ENCODE peak calls at places on chromosomes 3 and 15, in five cellular contexts. E is H1, G is K562, S is HepG2, F is GM12878. W is an unnamed sample.

GRCh38 chr3:138875754-138876664 is 41.3 kb upstream of the PIK3CB start:
- DNase-seq in E (no peak), G (peak), S (no peak), F (no peak), W (no peak)

GRCh38 chr3:68306571-68306970 is 625.8 kb downstream of the TAFA4 start:
- DNase-seq in E (peak), G (peak), S (peak), F (no peak), W (peak)

GRCh38 chr15:58232273-58233065 is 94.3 kb downstream of the AQP9 start:
- DNase-seq in E (no peak), G (no peak), S (no peak), F (no peak), W (no peak)

GRCh38 chr15:76988874-76989780 is 5.8 kb upstream of the PSTPIP1 start:
- DNase-seq in E (no peak), G (no peak), S (no peak), F (no peak), W (peak)

GRCh38 chr3:106570426-106570825 is 701.6 kb upstream of the CBLB start:
- DNase-seq in E (no peak), G (no peak), S (no peak), F (no peak), W (no peak)

GRCh38 chr3:53808496-53808895 is 37.7 kb downstream of the CHDH start:
- DNase-seq in E (no peak), G (no peak), S (no peak), F (no peak), W (no peak)

GRCh38 chr3:122962149-122962548 is 65.4 kb downstream of the SEMA5B start:
- DNase-seq in E (no peak), G (no peak), S (no peak), F (no peak), W (no peak)

GRCh38 chr3:188006726-188007393 is 147.1 kb upstream of the LPP start:
- DNase-seq in E (no peak), G (no peak), S (no peak), F (no peak), W (no peak)

GRCh38 chr3:128480717-128481437 is 12.1 kb downstream of the GATA2 start:
- DNase-seq in E (no peak), G (no peak), S (no peak), F (no peak), W (no peak)
- TF ChIP-seq ATF2 in E (no peak), G (no peak), S (no peak), F (no peak), W (no peak)

DNA sequence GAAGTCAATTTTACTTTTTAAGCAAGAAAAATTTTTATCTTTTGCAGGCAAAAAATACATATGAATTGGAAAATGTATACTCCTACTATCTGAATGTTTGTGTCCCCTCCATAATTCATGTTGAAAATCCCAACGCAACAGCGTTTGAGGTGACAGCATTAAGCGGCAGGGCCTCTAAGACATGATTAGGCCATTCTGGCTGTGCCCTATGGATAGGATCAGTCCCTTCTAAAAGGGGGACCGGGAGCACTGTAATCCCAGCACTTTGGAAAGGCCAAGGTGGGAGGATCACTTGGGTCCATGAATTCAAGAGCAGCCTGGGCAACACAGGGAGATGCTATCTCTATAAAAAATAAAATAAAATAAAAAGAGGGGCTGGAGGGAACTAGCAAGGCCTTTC is 435.7 kb downstream of the SHQ1 start:
- DNase-seq in E (no peak), G (no peak), S (no peak), F (no peak), W (no peak)
- TF ChIP-seq ATF2 in E (no peak), G (no peak), S (no peak), F (no peak), W (no peak)

GRCh38 chr15:44738340-44738984 is 2.1 kb downstream of the TRIM69 start:
- DNase-seq in E (no peak), G (peak), S (peak), F (no peak), W (no peak)
- TF ChIP-seq ATF2 in E (no peak), G (no peak), S (no peak), F (no peak), W (no peak)

GRCh38 chr15:43901485-43901884 is 74.7 kb downstream of the WDR76 start:
- DNase-seq in E (no peak), G (no peak), S (no peak), F (no peak), W (no peak)

GRCh38 chr15:43900964-43901363 is 74.2 kb downstream of the WDR76 start:
- DNase-seq in E (no peak), G (no peak), S (no peak), F (no peak), W (no peak)

GRCh38 chr15:43899928-43900327 is 73.1 kb downstream of the WDR76 start:
- DNase-seq in E (no peak), G (peak), S (no peak), F (no peak), W (no peak)

GRCh38 chr15:43905755-43906154 is 79.0 kb downstream of the WDR76 start:
- DNase-seq in E (no peak), G (no peak), S (no peak), F (no peak), W (no peak)

GRCh38 chr15:43903864-43904290 is 77.1 kb downstream of the WDR76 start:
- DNase-seq in E (peak), G (peak), S (peak), F (peak), W (peak)
- TF ChIP-seq ATF2 in E (no peak), G (no peak), S (no peak), F (no peak), W (no peak)

DNA sequence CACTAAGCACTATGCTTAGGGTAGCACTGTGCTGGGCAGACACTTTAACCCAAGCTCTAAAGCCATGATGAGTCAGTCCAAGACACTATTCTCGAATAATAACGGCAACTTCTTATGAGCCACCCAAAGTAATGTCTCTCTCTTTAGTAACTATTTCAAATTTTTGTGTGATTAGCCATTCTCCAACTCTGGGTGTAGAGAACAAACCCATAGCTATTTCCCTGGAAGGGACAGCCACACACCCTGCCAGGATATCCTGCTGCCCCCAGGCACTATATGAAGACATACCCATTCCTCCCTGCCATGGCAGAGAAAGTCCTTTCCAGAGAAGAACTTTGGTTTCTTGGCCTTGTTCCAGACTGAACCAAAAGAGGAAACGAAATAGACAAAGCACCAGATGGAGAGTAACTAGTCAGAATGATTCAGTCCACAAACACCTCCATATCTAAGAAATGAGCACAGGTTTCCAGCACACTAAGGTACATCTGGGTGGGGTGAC is 384.8 kb upstream of the THBS1 start:
- DNase-seq in E (no peak), G (no peak), S (no peak), F (no peak), W (no peak)
- TF ChIP-seq ATF2 in E (no peak), G (no peak), S (no peak), F (no peak), W (no peak)

GRCh38 chr3:13518516-13519351 is 30.2 kb upstream of the FBLN2 start:
- DNase-seq in E (no peak), G (no peak), S (no peak), F (no peak), W (no peak)
- TF ChIP-seq ATF2 in E (no peak), G (no peak), S (no peak), F (no peak), W (no peak)

GRCh38 chr3:149471991-149472390 is 2.5 kb upstream of the TM4SF4 start:
- DNase-seq in E (no peak), G (no peak), S (no peak), F (no peak), W (no peak)

GRCh38 chr3:149472393-149472792 is 2.1 kb upstream of the TM4SF4 start:
- DNase-seq in E (no peak), G (no peak), S (no peak), F (no peak), W (no peak)

GRCh38 chr3:149475451-149476060 is 1.1 kb downstream of the TM4SF4 start:
- DNase-seq in E (no peak), G (no peak), S (no peak), F (no peak), W (no peak)

GRCh38 chr3:149473991-149474819 is at the start of gene TM4SF4:
- DNase-seq in E (no peak), G (no peak), S (peak), F (no peak), W (no peak)

DNA sequence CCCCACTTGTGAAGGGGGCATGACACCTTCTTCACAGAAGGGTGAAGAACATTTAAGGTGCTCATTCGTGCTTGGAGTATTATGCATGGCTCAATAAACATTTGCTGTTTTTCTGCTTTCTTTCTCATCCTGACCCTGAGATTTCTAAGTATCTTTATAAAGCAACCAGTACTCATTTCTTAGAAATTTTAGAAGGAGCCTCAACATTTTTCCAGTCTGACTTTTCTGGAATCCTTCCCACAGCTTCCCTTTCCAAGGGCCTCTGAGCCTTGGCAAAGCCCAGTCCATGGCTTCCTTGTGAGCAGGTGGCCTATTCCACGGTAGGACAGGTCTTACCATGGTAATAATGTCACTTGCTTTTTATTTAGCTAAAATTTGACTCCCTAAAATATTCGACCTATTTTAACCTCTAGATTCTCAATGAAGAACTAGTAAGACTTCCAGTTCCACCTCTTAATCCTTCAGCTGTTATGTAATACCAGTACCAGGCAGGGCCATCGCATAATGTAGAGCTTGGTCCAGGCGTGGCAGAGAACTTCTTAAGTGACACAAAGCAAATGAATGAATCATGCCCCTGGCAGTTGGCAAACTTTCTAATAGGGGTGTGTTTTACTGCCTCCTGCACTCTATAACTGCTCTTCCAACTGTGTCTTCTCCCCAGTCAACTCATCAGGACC is 1.0 kb upstream of the TM4SF4 start:
- DNase-seq in E (no peak), G (no peak), S (no peak), F (no peak), W (no peak)
- TF ChIP-seq ATF2 in E (no peak), G (no peak), S (no peak), F (no peak), W (no peak)